ENCODE peak calls at places on chromosomes 1 and 21, in six cellular contexts. One of them, this sample, is unnamed.

GRCh38 chr1:46370214-46370633 is 23.9 kb upstream of the FAAH start:
- DNase-seq in CD8-positive, alpha-beta T cell: no peak
- DNase-seq in fibroblast of the conjunctiva: no peak
- DNase-seq in GM18507: no peak
- DNase-seq in tibial artery: no peak
- DNase-seq in Ammon's horn: no peak
- DNase-seq in this sample: no peak

GRCh38 chr1:109768700-109769325 is 5.1 kb upstream of the EPS8L3 start:
- DNase-seq in Ammon's horn: no peak
- DNase-seq in tibial artery: peak
- DNase-seq in CD8-positive, alpha-beta T cell: no peak
- DNase-seq in fibroblast of the conjunctiva: no peak
- DNase-seq in GM18507: no peak
- DNase-seq in this sample: no peak

GRCh38 chr1:156608036-156608674 is 6.9 kb upstream of the GPATCH4 start:
- DNase-seq in CD8-positive, alpha-beta T cell: peak
- DNase-seq in fibroblast of the conjunctiva: peak
- DNase-seq in tibial artery: no peak
- DNase-seq in Ammon's horn: peak
- DNase-seq in GM18507: no peak
- DNase-seq in this sample: peak

GRCh38 chr21:15063081-15063820 is 1.5 kb downstream of the NRIP1 start:
- DNase-seq in CD8-positive, alpha-beta T cell: no peak
- DNase-seq in Ammon's horn: no peak
- DNase-seq in fibroblast of the conjunctiva: no peak
- DNase-seq in GM18507: no peak
- DNase-seq in tibial artery: no peak
- DNase-seq in this sample: no peak

GRCh38 chr1:230167419-230167852 is 100.4 kb downstream of the GALNT2 start:
- DNase-seq in CD8-positive, alpha-beta T cell: peak
- DNase-seq in fibroblast of the conjunctiva: peak
- DNase-seq in Ammon's horn: no peak
- DNase-seq in GM18507: peak
- DNase-seq in tibial artery: no peak
- DNase-seq in this sample: no peak

GRCh38 chr1:3783651-3784474 is 11.3 kb downstream of the SMIM1 start:
- DNase-seq in tibial artery: no peak
- DNase-seq in CD8-positive, alpha-beta T cell: no peak
- DNase-seq in Ammon's horn: no peak
- DNase-seq in fibroblast of the conjunctiva: no peak
- DNase-seq in GM18507: no peak
- DNase-seq in this sample: no peak

GRCh38 chr1:17205652-17206051 is 724 bp downstream of the PADI1 start:
- DNase-seq in Ammon's horn: no peak
- DNase-seq in CD8-positive, alpha-beta T cell: no peak
- DNase-seq in tibial artery: no peak
- DNase-seq in GM18507: no peak
- DNase-seq in fibroblast of the conjunctiva: no peak
- DNase-seq in this sample: no peak

GRCh38 chr21:25891596-25891995 is 156.8 kb downstream of the GABPA start:
- DNase-seq in CD8-positive, alpha-beta T cell: no peak
- DNase-seq in GM18507: no peak
- DNase-seq in Ammon's horn: no peak
- DNase-seq in fibroblast of the conjunctiva: no peak
- DNase-seq in tibial artery: no peak
- DNase-seq in this sample: no peak

GRCh38 chr1:7454052-7454815 is 316.9 kb upstream of the VAMP3 start:
- DNase-seq in fibroblast of the conjunctiva: no peak
- DNase-seq in CD8-positive, alpha-beta T cell: no peak
- DNase-seq in tibial artery: no peak
- DNase-seq in GM18507: no peak
- DNase-seq in Ammon's horn: peak
- DNase-seq in this sample: no peak

GRCh38 chr1:153447498-153448170 is 12.8 kb downstream of the S100A7 start:
- DNase-seq in fibroblast of the conjunctiva: peak
- DNase-seq in GM18507: no peak
- DNase-seq in tibial artery: no peak
- DNase-seq in Ammon's horn: no peak
- DNase-seq in CD8-positive, alpha-beta T cell: no peak
- DNase-seq in this sample: no peak

GRCh38 chr1:119440908-119441307 is 26.0 kb downstream of the HSD3B2 start:
- DNase-seq in tibial artery: no peak
- DNase-seq in GM18507: no peak
- DNase-seq in CD8-positive, alpha-beta T cell: no peak
- DNase-seq in Ammon's horn: no peak
- DNase-seq in fibroblast of the conjunctiva: no peak
- DNase-seq in this sample: no peak

GRCh38 chr1:61533546-61533945 is 191.4 kb downstream of the TM2D1 start:
- DNase-seq in Ammon's horn: no peak
- DNase-seq in fibroblast of the conjunctiva: no peak
- DNase-seq in tibial artery: no peak
- DNase-seq in GM18507: no peak
- DNase-seq in CD8-positive, alpha-beta T cell: no peak
- DNase-seq in this sample: no peak

GRCh38 chr1:204979306-204979705 is 63.7 kb upstream of the CNTN2 start:
- DNase-seq in CD8-positive, alpha-beta T cell: no peak
- DNase-seq in Ammon's horn: no peak
- DNase-seq in GM18507: no peak
- DNase-seq in fibroblast of the conjunctiva: no peak
- DNase-seq in tibial artery: no peak
- DNase-seq in this sample: no peak

GRCh38 chr1:195188821-195189220 is 1419.4 kb downstream of the KCNT2 start:
- DNase-seq in fibroblast of the conjunctiva: no peak
- DNase-seq in tibial artery: no peak
- DNase-seq in GM18507: no peak
- DNase-seq in CD8-positive, alpha-beta T cell: no peak
- DNase-seq in Ammon's horn: no peak
- DNase-seq in this sample: no peak

GRCh38 chr1:174068000-174068399 is 45.8 kb upstream of the RC3H1 start:
- DNase-seq in fibroblast of the conjunctiva: no peak
- DNase-seq in Ammon's horn: no peak
- DNase-seq in CD8-positive, alpha-beta T cell: no peak
- DNase-seq in GM18507: no peak
- DNase-seq in tibial artery: no peak
- DNase-seq in this sample: no peak